ENCODE peak calls at places on chromosomes 6 and 20, in eight cellular contexts. P is left ventricle myocardium inferior, E is fibroblast of the conjunctiva, C is NCI-H1436, F is NCI-H187 treated with DMSO at 0.1 percent for 48 hours, X is HFF-Myc, O is NCI-H345, B is left ventricle myocardium superior. R is an unnamed sample.

GRCh38 chr6:169960003-169960344 is 208.6 kb downstream of the ERMARD start:
- DNase-seq in F (no peak), P (no peak), X (no peak), O (no peak), C (no peak), B (no peak), E (no peak), R (no peak)

GRCh38 chr6:157867155-157867559 is 44.1 kb downstream of the SNX9 start:
- DNase-seq in O (no peak), P (no peak), F (no peak), X (no peak), B (no peak), C (no peak), E (peak; percentile 13), R (no peak)

GRCh38 chr20:17571153-17571527 is 1.3 kb downstream of the DSTN start:
- DNase-seq in X (no peak), O (no peak), E (peak; percentile 12), F (no peak), B (no peak), P (no peak), C (no peak), R (no peak)

GRCh38 chr6:158923801-158924498 is 76.1 kb downstream of the RSPH3 start:
- DNase-seq in O (no peak), C (no peak), X (no peak), E (no peak), F (no peak), P (no peak), B (no peak), R (no peak)

GRCh38 chr6:81998432-81998831 is 246.0 kb upstream of the TENT5A start:
- DNase-seq in C (no peak), B (no peak), X (no peak), O (no peak), F (no peak), E (no peak), P (no peak), R (no peak)

GRCh38 chr20:10843161-10843711 is 169.4 kb upstream of the JAG1 start:
- DNase-seq in P (no peak), F (no peak), C (no peak), E (no peak), X (no peak), O (no peak), B (no peak), R (no peak)

GRCh38 chr6:70860920-70861319 is 95.9 kb downstream of the B3GAT2 start:
- DNase-seq in C (no peak), F (no peak), O (no peak), E (no peak), X (no peak), P (no peak), B (no peak), R (no peak)

GRCh38 chr6:13318821-13319220 is 9.5 kb downstream of the TBC1D7 start:
- DNase-seq in F (no peak), O (no peak), B (no peak), E (no peak), C (no peak), X (no peak), P (no peak), R (no peak)

GRCh38 chr20:45311589-45312211 is 3.6 kb upstream of the MATN4 start:
- DNase-seq in B (peak; percentile 75), F (no peak), C (peak; percentile 46), P (peak; percentile 40), O (no peak), E (no peak), X (no peak), R (no peak)

GRCh38 chr6:126030045-126030444 is 43.7 kb downstream of the TRMT11 start:
- DNase-seq in X (no peak), B (no peak), E (no peak), P (no peak), F (no peak), O (no peak), C (no peak), R (no peak)

GRCh38 chr6:105280033-105280432 is 100.2 kb upstream of the POPDC3 start:
- DNase-seq in E (no peak), C (no peak), F (no peak), O (no peak), P (no peak), X (no peak), B (no peak), R (no peak)

GRCh38 chr20:53559816-53560215 is 33.8 kb downstream of the ZNF217 start:
- DNase-seq in E (no peak), O (no peak), C (no peak), P (no peak), F (no peak), B (no peak), X (no peak), R (no peak)

GRCh38 chr6:15239606-15240364 is 6.1 kb upstream of the JARID2 start:
- DNase-seq in B (no peak), E (no peak), C (no peak), O (no peak), P (no peak), X (no peak), F (no peak), R (no peak)

GRCh38 chr20:10357061-10357708 is 76.8 kb downstream of the MKKS start:
- DNase-seq in E (no peak), P (no peak), C (no peak), F (no peak), O (no peak), X (no peak), B (no peak), R (no peak)

GRCh38 chr6:27238010-27238983 is 9.2 kb upstream of the PRSS16 start:
- DNase-seq in O (no peak), F (no peak), P (no peak), C (no peak), B (no peak), X (no peak), E (no peak), R (no peak)

GRCh38 chr6:34793877-34794276 is 2.0 kb downstream of the BLTP3A start:
- DNase-seq in E (no peak), O (no peak), X (no peak), C (no peak), P (no peak), B (no peak), F (no peak), R (no peak)

GRCh38 chr20:49888341-49889244 is 26.7 kb downstream of the SPATA2 start:
- DNase-seq in E (peak; percentile 48), P (no peak), F (no peak), X (no peak), B (no peak), C (peak; percentile 16), O (peak; percentile 50), R (no peak)

GRCh38 chr6:157942351-157942750 is 39.3 kb upstream of the SYNJ2 start:
- DNase-seq in E (no peak), O (no peak), C (no peak), B (no peak), X (no peak), P (no peak), F (no peak), R (no peak)

GRCh38 chr20:11979306-11980128 is 61.8 kb downstream of the BTBD3 start:
- DNase-seq in B (no peak), O (peak; percentile 37), E (no peak), P (no peak), X (no peak), C (no peak), F (no peak), R (no peak)

GRCh38 chr20:20731945-20732296 is 19.5 kb upstream of the RALGAPA2 start:
- DNase-seq in F (no peak), C (no peak), P (no peak), B (no peak), X (no peak), O (no peak), E (no peak), R (no peak)

GRCh38 chr20:37346526-37347346 is 796 bp downstream of the SRC start:
- DNase-seq in O (no peak), B (no peak), C (no peak), X (no peak), P (no peak), F (no peak), E (no peak), R (no peak)

GRCh38 chr6:13544454-13545186 is 29.8 kb upstream of the SIRT5 start:
- DNase-seq in F (no peak), P (no peak), C (no peak), B (no peak), E (no peak), O (no peak), X (no peak), R (no peak)